ENCODE peak calls at places on chromosomes 11 and 22, in four cellular contexts. One of them, this sample, is unnamed.

GRCh38 chr11:69009441-69010211 is 3.4 kb downstream of the MRGPRF start:
- DNase-seq in GDM1: no peak
- DNase-seq in stimulated activated CD4-positive, alpha-beta T cell treated with anti-CD3 and anti-CD28 coated beads, Interleukin-4, amount 100 ng/mL, for 48 hours: no peak
- DNase-seq in HuH-7: no peak
- DNase-seq in this sample: no peak

GRCh38 chr11:100929377-100929776 is 200.2 kb downstream of the PGR start:
- DNase-seq in GDM1: no peak
- DNase-seq in stimulated activated CD4-positive, alpha-beta T cell treated with anti-CD3 and anti-CD28 coated beads, Interleukin-4, amount 100 ng/mL, for 48 hours: no peak
- DNase-seq in HuH-7: no peak
- DNase-seq in this sample: no peak

GRCh38 chr11:61541568-61541967 is 33.0 kb downstream of the LRRC10B start:
- DNase-seq in stimulated activated CD4-positive, alpha-beta T cell treated with anti-CD3 and anti-CD28 coated beads, Interleukin-4, amount 100 ng/mL, for 48 hours: no peak
- DNase-seq in GDM1: no peak
- DNase-seq in HuH-7: peak; percentile 79
- DNase-seq in this sample: no peak

GRCh38 chr11:19711911-19712280 is 741 bp upstream of the NAV2 start:
- DNase-seq in stimulated activated CD4-positive, alpha-beta T cell treated with anti-CD3 and anti-CD28 coated beads, Interleukin-4, amount 100 ng/mL, for 48 hours: no peak
- DNase-seq in GDM1: no peak
- DNase-seq in HuH-7: no peak
- DNase-seq in this sample: no peak

GRCh38 chr11:123995119-123995518 is at the start of gene OR10G6:
- DNase-seq in HuH-7: no peak
- DNase-seq in stimulated activated CD4-positive, alpha-beta T cell treated with anti-CD3 and anti-CD28 coated beads, Interleukin-4, amount 100 ng/mL, for 48 hours: no peak
- DNase-seq in GDM1: no peak
- DNase-seq in this sample: no peak

GRCh38 chr11:28343304-28344233 is 235.4 kb downstream of the METTL15 start:
- DNase-seq in GDM1: peak; percentile 23
- DNase-seq in HuH-7: peak; percentile 7
- DNase-seq in stimulated activated CD4-positive, alpha-beta T cell treated with anti-CD3 and anti-CD28 coated beads, Interleukin-4, amount 100 ng/mL, for 48 hours: no peak
- DNase-seq in this sample: no peak

GRCh38 chr22:33109532-33110148 is 51.5 kb upstream of the SYN3 start:
- DNase-seq in stimulated activated CD4-positive, alpha-beta T cell treated with anti-CD3 and anti-CD28 coated beads, Interleukin-4, amount 100 ng/mL, for 48 hours: no peak
- DNase-seq in HuH-7: no peak
- DNase-seq in GDM1: no peak
- DNase-seq in this sample: no peak

GRCh38 chr22:50544078-50544745 is 1.5 kb upstream of the KLHDC7B start:
- DNase-seq in GDM1: no peak
- DNase-seq in stimulated activated CD4-positive, alpha-beta T cell treated with anti-CD3 and anti-CD28 coated beads, Interleukin-4, amount 100 ng/mL, for 48 hours: peak; percentile 83
- DNase-seq in HuH-7: peak; percentile 94
- DNase-seq in this sample: peak; percentile 91

GRCh38 chr11:43955381-43956118 is 13.1 kb downstream of the C11orf96 start:
- DNase-seq in HuH-7: no peak
- DNase-seq in stimulated activated CD4-positive, alpha-beta T cell treated with anti-CD3 and anti-CD28 coated beads, Interleukin-4, amount 100 ng/mL, for 48 hours: no peak
- DNase-seq in GDM1: no peak
- DNase-seq in this sample: no peak

GRCh38 chr22:34972498-34972897 is 93.5 kb upstream of the ISX start:
- DNase-seq in stimulated activated CD4-positive, alpha-beta T cell treated with anti-CD3 and anti-CD28 coated beads, Interleukin-4, amount 100 ng/mL, for 48 hours: no peak
- DNase-seq in GDM1: no peak
- DNase-seq in HuH-7: no peak
- DNase-seq in this sample: no peak

GRCh38 chr22:48321986-48322545 is 1505.6 kb downstream of the BRD1 start:
- DNase-seq in stimulated activated CD4-positive, alpha-beta T cell treated with anti-CD3 and anti-CD28 coated beads, Interleukin-4, amount 100 ng/mL, for 48 hours: no peak
- DNase-seq in GDM1: no peak
- DNase-seq in HuH-7: no peak
- DNase-seq in this sample: no peak

GRCh38 chr11:6992457-6993431 is 27.4 kb downstream of the ZNF214 start:
- DNase-seq in stimulated activated CD4-positive, alpha-beta T cell treated with anti-CD3 and anti-CD28 coated beads, Interleukin-4, amount 100 ng/mL, for 48 hours: no peak
- DNase-seq in HuH-7: no peak
- DNase-seq in GDM1: no peak
- DNase-seq in this sample: no peak

GRCh38 chr11:70210051-70210501 is 7.0 kb downstream of the FADD start:
- DNase-seq in HuH-7: no peak
- DNase-seq in GDM1: no peak
- DNase-seq in stimulated activated CD4-positive, alpha-beta T cell treated with anti-CD3 and anti-CD28 coated beads, Interleukin-4, amount 100 ng/mL, for 48 hours: no peak
- DNase-seq in this sample: no peak

GRCh38 chr11:76614471-76615183 is 55.9 kb downstream of the LRRC32 start:
- DNase-seq in GDM1: no peak
- DNase-seq in stimulated activated CD4-positive, alpha-beta T cell treated with anti-CD3 and anti-CD28 coated beads, Interleukin-4, amount 100 ng/mL, for 48 hours: no peak
- DNase-seq in HuH-7: no peak
- DNase-seq in this sample: no peak

GRCh38 chr11:33722579-33723234 is 13.5 kb downstream of the CD59 start:
- DNase-seq in HuH-7: no peak
- DNase-seq in stimulated activated CD4-positive, alpha-beta T cell treated with anti-CD3 and anti-CD28 coated beads, Interleukin-4, amount 100 ng/mL, for 48 hours: peak; percentile 66
- DNase-seq in GDM1: no peak
- DNase-seq in this sample: no peak

GRCh38 chr11:68300076-68300830 is 12.1 kb upstream of the LRP5 start:
- DNase-seq in stimulated activated CD4-positive, alpha-beta T cell treated with anti-CD3 and anti-CD28 coated beads, Interleukin-4, amount 100 ng/mL, for 48 hours: no peak
- DNase-seq in HuH-7: no peak
- DNase-seq in GDM1: no peak
- DNase-seq in this sample: no peak